ENCODE peak calls at places on chromosomes 11 and 22, in four cellular contexts. E, R, S and C are unnamed samples.

GRCh38 chr11:13110929-13111812 is 102.1 kb downstream of the RASSF10 start:
- DNase-seq in E (peak; percentile 51), R (no peak), S (peak; percentile 63), C (no peak)

GRCh38 chr11:66157182-66157864 is 87.3 kb downstream of the PACS1 start:
- DNase-seq in E (no peak), R (no peak), S (peak; percentile 30), C (no peak)

GRCh38 chr11:31779268-31779879 is 31.7 kb downstream of the PAX6 start:
- DNase-seq in E (no peak), R (no peak), S (no peak), C (no peak)

GRCh38 chr11:33829430-33830141 is 55.3 kb upstream of the FBXO3 start:
- DNase-seq in E (peak; percentile 81), R (peak; percentile 13), S (peak; percentile 56), C (peak; percentile 65)

GRCh38 chr11:72623052-72623451 is 51.2 kb downstream of the PDE2A start:
- DNase-seq in E (no peak), R (no peak), S (no peak), C (no peak)

GRCh38 chr11:22491826-22492225 is 133.8 kb downstream of the FANCF start:
- DNase-seq in E (no peak), R (no peak), S (no peak), C (peak; percentile 14)

GRCh38 chr11:21640491-21640890 is 552.4 kb upstream of the ANO5 start:
- DNase-seq in E (no peak), R (no peak), S (no peak), C (no peak)

GRCh38 chr11:59158206-59159068 is 13.5 kb upstream of the DTX4 start:
- DNase-seq in E (peak; percentile 72), R (peak; percentile 56), S (peak; percentile 61), C (peak; percentile 54)

GRCh38 chr22:21970800-21971617 is 11.6 kb downstream of the TOP3B start:
- DNase-seq in E (no peak), R (no peak), S (no peak), C (no peak)

GRCh38 chr11:8006349-8006977 is 19.3 kb downstream of the EIF3F start:
- DNase-seq in E (peak; percentile 71), R (peak; percentile 63), S (peak; percentile 68), C (peak; percentile 75)

GRCh38 chr22:44940121-44940520 is 69.7 kb downstream of the PHF21B start:
- DNase-seq in E (no peak), R (no peak), S (no peak), C (peak; percentile 47)

GRCh38 chr11:8233691-8234424 is 29.8 kb downstream of the LMO1 start:
- DNase-seq in E (peak; percentile 78), R (no peak), S (no peak), C (no peak)

GRCh38 chr11:70779433-70780245 is 381.3 kb downstream of the CTTN start:
- DNase-seq in E (no peak), R (no peak), S (no peak), C (no peak)
- TF ChIP-seq ESRRA in E (no peak), R (no peak), S (no peak), C (no peak)

GRCh38 chr22:25746012-25746373 is 4.0 kb downstream of the MYO18B start:
- DNase-seq in E (no peak), R (no peak), S (no peak), C (no peak)
- TF ChIP-seq NR3C1 in E (no peak), R (no peak), S (no peak), C (no peak)

GRCh38 chr11:126344291-126344970 is 11.1 kb upstream of the ST3GAL4 start:
- DNase-seq in E (no peak), R (no peak), S (no peak), C (no peak)
- TF ChIP-seq ESRRA in E (no peak), R (no peak), S (no peak), C (no peak)

GRCh38 chr22:20565079-20565734 is 57.8 kb downstream of the MED15 start:
- DNase-seq in E (no peak), R (no peak), S (no peak), C (no peak)
- TF ChIP-seq NR3C1 in E (no peak), R (no peak), S (no peak), C (no peak)

GRCh38 chr22:47205081-47205491 is 442.6 kb downstream of the TBC1D22A start:
- DNase-seq in E (no peak), R (no peak), S (no peak), C (no peak)
- TF ChIP-seq ESRRA in E (no peak), R (no peak), S (no peak), C (no peak)

DNA sequence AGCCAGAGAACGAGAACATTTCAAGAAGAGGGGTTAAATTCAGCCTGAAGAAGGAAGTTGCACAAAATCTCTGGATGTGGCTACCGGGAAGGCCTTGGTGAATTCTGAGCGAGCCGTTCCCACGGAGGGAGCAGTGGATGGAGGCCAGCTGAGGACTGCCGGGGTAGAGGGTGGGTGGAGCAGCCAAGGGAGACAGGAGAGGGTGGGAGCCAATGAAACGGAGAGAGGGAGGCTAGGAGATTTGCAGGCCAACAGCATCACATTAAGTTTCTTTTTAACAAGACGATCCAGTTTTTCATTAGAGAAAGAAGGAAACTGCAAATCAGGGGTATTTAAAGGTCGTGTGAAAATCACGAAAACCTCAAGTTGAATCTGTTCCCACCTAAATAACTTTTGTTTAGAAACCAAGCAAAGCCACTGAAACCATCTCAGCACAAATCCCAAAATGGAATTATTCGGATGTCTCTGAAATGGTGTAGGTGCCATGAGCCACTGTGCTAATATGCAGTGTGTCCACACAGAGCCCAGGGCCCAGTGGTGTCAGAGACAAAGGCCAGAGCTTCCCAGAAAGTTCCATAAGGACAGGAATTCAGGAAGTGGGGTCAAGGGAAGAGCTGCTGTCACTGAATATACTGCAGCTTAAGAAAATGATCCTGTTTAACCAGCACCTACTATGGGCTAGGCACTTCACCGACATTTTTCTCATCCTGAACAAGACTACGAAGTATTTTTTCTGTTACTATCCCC is 59.7 kb upstream of the SLC35C1 start:
- DNase-seq in E (no peak), R (no peak), S (no peak), C (no peak)
- TF ChIP-seq NR3C1 in E (no peak), R (no peak), S (no peak), C (no peak)